ENCODE peak calls at places on chromosomes 4 and X, in four cellular contexts. B is MG63, O is tibial artery, K is esophagus squamous epithelium. E is an unnamed sample. For H3K9me3, the result is how much of the 10 kb centered on the place peaks cover.

GRCh38 chr4:4640692-4641091 is 98.8 kb upstream of the STX18 start:
- DNase-seq in B (no peak), O (no peak), K (no peak), E (no peak)

GRCh38 chrX:105696870-105697269 is 125.5 kb upstream of the NRK start:
- DNase-seq in B (no peak), O (no peak), K (no peak), E (no peak)

GRCh38 chr4:37641352-37641751 is 44.8 kb downstream of the RELL1 start:
- DNase-seq in B (no peak), O (no peak), K (no peak), E (no peak)

GRCh38 chr4:179941911-179942310 is 2301.3 kb upstream of the TENM3 start:
- DNase-seq in B (no peak), O (no peak), K (no peak), E (no peak)

GRCh38 chr4:185311113-185311888 is 84.4 kb downstream of the LRP2BP start:
- DNase-seq in B (no peak), O (no peak), K (no peak), E (no peak)

GRCh38 chrX:861335-861890 is 230.8 kb downstream of the SHOX start:
- DNase-seq in B (no peak), O (no peak), K (no peak), E (no peak)

GRCh38 chrX:30967516-30967915 is 78.5 kb upstream of the TAB3 start:
- DNase-seq in B (no peak), O (no peak), K (no peak), E (no peak)

GRCh38 chr4:26238782-26239647 is 81.8 kb upstream of the RBPJ start:
- DNase-seq in B (peak), O (no peak), K (no peak), E (no peak)

GRCh38 chr4:2792711-2793577 is at the start of gene SH3BP2:
- DNase-seq in B (peak), O (peak), K (no peak), E (peak)

GRCh38 chrX:153554519-153555167 is 37.2 kb downstream of the ATP2B3 start:
- DNase-seq in B (peak), O (peak), K (no peak), E (peak)

GRCh38 chr4:26342328-26343040 is 21.7 kb downstream of the RBPJ start:
- DNase-seq in B (peak), O (no peak), K (no peak), E (no peak)

GRCh38 chr4:121380448-121381147 is at the start of gene QRFPR:
- DNase-seq in B (peak), O (no peak), K (no peak), E (no peak)

GRCh38 chr4:73662709-73663546 is 42.7 kb upstream of the RASSF6 start:
- DNase-seq in B (no peak), O (no peak), K (no peak), E (no peak)

GRCh38 chr4:7192252-7193039 is at the start of gene SORCS2:
- DNase-seq in B (peak), O (peak), K (no peak), E (no peak)
- H3K4me3 ChIP-seq in B (peak), O (peak), K (peak), E (peak)

DNA sequence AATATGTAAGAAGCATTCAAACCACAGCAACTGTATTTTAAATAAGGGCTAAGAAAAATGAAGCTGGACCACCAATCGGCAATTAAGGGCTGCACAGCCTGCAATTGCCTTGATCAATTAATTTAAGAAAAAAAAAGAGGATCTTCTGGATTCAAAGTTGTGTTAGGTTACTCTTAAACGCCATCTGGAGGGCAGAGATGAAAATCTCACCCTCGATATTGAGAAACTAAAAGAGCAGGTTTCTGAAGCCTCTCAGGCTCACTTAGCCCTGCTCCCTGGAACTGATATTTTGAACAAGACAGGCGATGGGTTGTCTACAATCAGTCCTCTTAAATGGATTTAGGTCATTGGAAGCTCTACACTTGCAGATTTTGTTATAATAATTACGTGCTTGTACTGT is 579.4 kb downstream of the GRXCR1 start:
- DNase-seq in B (no peak), O (no peak), K (no peak), E (no peak)
- H3K9me3 ChIP-seq in B (under half), O (under half), K (under half), E (under half)

GRCh38 chr4:7154351-7154981 is 37.9 kb upstream of the SORCS2 start:
- DNase-seq in B (no peak), O (no peak), K (no peak), E (peak)
- H3K4me3 ChIP-seq in B (no peak), O (no peak), K (no peak), E (no peak)

GRCh38 chr4:169412046-169412445 is 141.3 kb upstream of the SH3RF1 start:
- DNase-seq in B (no peak), O (no peak), K (no peak), E (no peak)
- H3K9me3 ChIP-seq in B (under half), O (under half), K (under half), E (under half)

GRCh38 chr4:118894034-118894433 is 5.4 kb downstream of the SYNPO2 start:
- DNase-seq in B (no peak), O (no peak), K (no peak), E (no peak)
- H3K4me3 ChIP-seq in B (no peak), O (peak), K (no peak), E (no peak)